ENCODE peak calls at places on chromosomes 13 and 19, in four cellular contexts. One of them, this sample, is unnamed.

GRCh38 chr13:93547886-93548285 is 321.3 kb downstream of the GPC6 start:
- DNase-seq in heart right ventricle: no peak
- DNase-seq in spleen: no peak
- DNase-seq in IMR-90: no peak
- DNase-seq in this sample: no peak

GRCh38 chr19:32828139-32828538 is 41.4 kb downstream of the SLC7A9 start:
- DNase-seq in heart right ventricle: no peak
- DNase-seq in spleen: no peak
- DNase-seq in IMR-90: no peak
- DNase-seq in this sample: no peak

GRCh38 chr19:12952488-12953455 is 4.3 kb downstream of the GADD45GIP1 start:
- DNase-seq in spleen: no peak
- DNase-seq in IMR-90: peak; percentile 88
- DNase-seq in heart right ventricle: peak; percentile 35
- DNase-seq in this sample: peak; percentile 40

GRCh38 chr13:111317571-111318360 is 2.7 kb upstream of the TEX29 start:
- DNase-seq in spleen: no peak
- DNase-seq in heart right ventricle: no peak
- DNase-seq in IMR-90: no peak
- DNase-seq in this sample: no peak

GRCh38 chr13:26007774-26008173 is 44.0 kb downstream of the SHISA2 start:
- DNase-seq in heart right ventricle: no peak
- DNase-seq in IMR-90: no peak
- DNase-seq in spleen: no peak
- DNase-seq in this sample: no peak

GRCh38 chr13:21530656-21531055 is 71.6 kb upstream of the ZDHHC20 start:
- DNase-seq in heart right ventricle: no peak
- DNase-seq in spleen: peak; percentile 64
- DNase-seq in IMR-90: no peak
- DNase-seq in this sample: no peak

GRCh38 chr13:100520936-100521765 is 67.4 kb downstream of the GGACT start:
- DNase-seq in heart right ventricle: no peak
- DNase-seq in IMR-90: no peak
- DNase-seq in spleen: no peak
- DNase-seq in this sample: no peak

GRCh38 chr13:97122381-97122996 is 99.6 kb upstream of the MBNL2 start:
- DNase-seq in spleen: no peak
- DNase-seq in IMR-90: peak; percentile 73
- DNase-seq in heart right ventricle: no peak
- DNase-seq in this sample: no peak

GRCh38 chr19:16603090-16603489 is 24.9 kb downstream of the MED26 start:
- DNase-seq in spleen: no peak
- DNase-seq in IMR-90: no peak
- DNase-seq in heart right ventricle: no peak
- DNase-seq in this sample: no peak

GRCh38 chr13:97003071-97003470 is 8.8 kb upstream of the OXGR1 start:
- DNase-seq in spleen: no peak
- DNase-seq in heart right ventricle: no peak
- DNase-seq in IMR-90: no peak
- DNase-seq in this sample: no peak

GRCh38 chr13:77699059-77699680 is 1.7 kb downstream of the SLAIN1 start:
- DNase-seq in IMR-90: no peak
- DNase-seq in spleen: no peak
- DNase-seq in heart right ventricle: no peak
- DNase-seq in this sample: no peak

GRCh38 chr19:7720351-7720750 is 11.6 kb downstream of the CLEC4G start:
- DNase-seq in IMR-90: no peak
- DNase-seq in spleen: no peak
- DNase-seq in heart right ventricle: no peak
- DNase-seq in this sample: no peak

GRCh38 chr13:109297628-109298027 is 488.8 kb downstream of the IRS2 start:
- DNase-seq in spleen: no peak
- DNase-seq in heart right ventricle: no peak
- DNase-seq in IMR-90: peak; percentile 90
- DNase-seq in this sample: no peak

GRCh38 chr19:1474765-1475351 is 4.2 kb downstream of the C19orf25 start:
- DNase-seq in heart right ventricle: no peak
- DNase-seq in IMR-90: no peak
- DNase-seq in spleen: no peak
- DNase-seq in this sample: no peak

GRCh38 chr13:33745370-33746324 is 72.3 kb upstream of the RFC3 start:
- DNase-seq in heart right ventricle: no peak
- DNase-seq in IMR-90: no peak
- DNase-seq in spleen: no peak
- DNase-seq in this sample: no peak

GRCh38 chr19:47749326-47749725 is 4.0 kb downstream of the NOP53 start:
- DNase-seq in spleen: no peak
- DNase-seq in IMR-90: no peak
- DNase-seq in heart right ventricle: no peak
- DNase-seq in this sample: no peak

GRCh38 chr13:28964052-28964451 is 143.9 kb downstream of the MTUS2 start:
- DNase-seq in spleen: no peak
- DNase-seq in heart right ventricle: no peak
- DNase-seq in IMR-90: no peak
- DNase-seq in this sample: no peak

GRCh38 chr13:59963383-59963782 is 200.3 kb downstream of the DIAPH3 start:
- DNase-seq in spleen: no peak
- DNase-seq in IMR-90: no peak
- DNase-seq in heart right ventricle: no peak
- DNase-seq in this sample: no peak

GRCh38 chr13:65965496-65965895 is 1264.6 kb downstream of the PCDH9 start:
- DNase-seq in spleen: no peak
- DNase-seq in IMR-90: peak; percentile 20
- DNase-seq in heart right ventricle: no peak
- DNase-seq in this sample: no peak

GRCh38 chr13:111924676-111925075 is 142.3 kb upstream of the SOX1 start:
- DNase-seq in IMR-90: no peak
- DNase-seq in heart right ventricle: no peak
- DNase-seq in spleen: no peak
- DNase-seq in this sample: no peak

GRCh38 chr19:54160948-54161347 is 1.4 kb upstream of the LENG1 start:
- DNase-seq in heart right ventricle: no peak
- DNase-seq in IMR-90: no peak
- DNase-seq in spleen: no peak
- DNase-seq in this sample: no peak

GRCh38 chr13:20391597-20392452 is 133.8 kb downstream of the CRYL1 start:
- DNase-seq in heart right ventricle: no peak
- DNase-seq in spleen: no peak
- DNase-seq in IMR-90: no peak
- DNase-seq in this sample: no peak

GRCh38 chr13:29991343-29991742 is 140.9 kb upstream of the UBL3 start:
- DNase-seq in heart right ventricle: no peak
- DNase-seq in IMR-90: peak; percentile 95
- DNase-seq in spleen: no peak
- DNase-seq in this sample: no peak

GRCh38 chr13:48043789-48044503 is 6.4 kb downstream of the NUDT15 start:
- DNase-seq in IMR-90: peak; percentile 73
- DNase-seq in spleen: no peak
- DNase-seq in heart right ventricle: no peak
- DNase-seq in this sample: no peak

GRCh38 chr13:108486096-108486495 is 143.3 kb upstream of the MYO16 start:
- DNase-seq in heart right ventricle: no peak
- DNase-seq in spleen: no peak
- DNase-seq in IMR-90: no peak
- DNase-seq in this sample: no peak

GRCh38 chr13:110126391-110126961 is 180.5 kb downstream of the COL4A1 start:
- DNase-seq in spleen: no peak
- DNase-seq in heart right ventricle: peak; percentile 77
- DNase-seq in IMR-90: peak; percentile 98
- DNase-seq in this sample: no peak

GRCh38 chr13:99956473-99957349 is 14.9 kb downstream of the ZIC5 start:
- DNase-seq in heart right ventricle: no peak
- DNase-seq in IMR-90: no peak
- DNase-seq in spleen: no peak
- DNase-seq in this sample: no peak

GRCh38 chr13:37984357-37984756 is 114.8 kb upstream of the TRPC4 start:
- DNase-seq in spleen: no peak
- DNase-seq in heart right ventricle: no peak
- DNase-seq in IMR-90: no peak
- DNase-seq in this sample: no peak
- TF ChIP-seq CTCF in spleen: no peak
- TF ChIP-seq CTCF in heart right ventricle: no peak
- TF ChIP-seq CTCF in IMR-90: no peak
- TF ChIP-seq CTCF in this sample: no peak

GRCh38 chr13:51240888-51241475 is 18.8 kb downstream of the FAM124A start:
- DNase-seq in spleen: no peak
- DNase-seq in heart right ventricle: no peak
- DNase-seq in IMR-90: no peak
- DNase-seq in this sample: no peak
- H3K4me1 ChIP-seq in spleen: peaks cover 1% of the 10 kb centered on the region
- H3K4me1 ChIP-seq in heart right ventricle: peaks cover 40% of the 10 kb centered on the region
- H3K4me1 ChIP-seq in IMR-90: no peaks in the 10 kb centered on the region
- H3K4me1 ChIP-seq in this sample: no peaks in the 10 kb centered on the region

DNA sequence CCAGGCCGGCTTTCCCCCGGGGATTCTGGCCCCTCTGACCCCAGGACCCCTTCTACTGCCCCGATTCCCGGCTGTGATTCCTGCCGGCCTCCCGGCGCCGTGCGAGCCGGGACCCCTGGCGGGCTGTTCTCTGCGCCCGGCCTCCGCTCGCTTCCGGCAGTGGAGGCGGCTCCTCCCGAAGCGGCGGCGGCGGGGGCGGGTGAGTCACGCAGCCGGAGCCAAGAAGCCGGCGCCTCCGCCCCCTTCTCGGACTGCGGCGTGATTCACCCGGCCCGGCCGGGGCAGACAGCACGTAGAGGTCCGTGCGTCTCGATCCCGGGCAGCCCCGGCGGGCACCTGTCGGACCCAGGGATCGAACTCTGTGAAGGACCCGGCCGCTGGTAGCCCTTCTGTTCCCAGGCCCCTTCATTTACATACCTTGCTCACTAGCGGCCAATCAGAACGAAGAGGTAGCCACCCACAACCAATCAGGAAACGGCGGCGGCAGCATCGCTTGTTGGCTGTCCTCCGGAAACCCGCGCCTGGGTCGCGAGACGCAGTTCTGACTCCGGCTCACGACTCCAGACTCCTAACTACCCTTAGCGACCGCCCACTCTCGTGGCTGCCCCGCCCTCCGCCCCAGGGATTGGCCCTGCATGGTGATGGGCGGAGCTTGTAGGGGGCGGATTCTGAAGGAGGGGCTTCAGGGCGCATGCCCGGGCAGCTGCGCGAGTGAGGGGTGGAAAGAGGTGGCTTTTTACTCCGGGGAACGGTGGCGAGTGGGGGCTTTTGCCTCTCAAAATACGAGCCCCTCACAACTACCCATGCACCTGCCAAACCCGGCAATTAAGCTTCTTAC is at the start of gene SERTAD1:
- DNase-seq in spleen: peak; percentile 100
- DNase-seq in IMR-90: peak; percentile 99
- DNase-seq in heart right ventricle: peak; percentile 100
- DNase-seq in this sample: peak; percentile 97
- TF ChIP-seq CTCF in spleen: peak; percentile 83
- TF ChIP-seq CTCF in IMR-90: peak; percentile 49
- TF ChIP-seq CTCF in heart right ventricle: no peak
- TF ChIP-seq CTCF in this sample: peak; percentile 74

DNA sequence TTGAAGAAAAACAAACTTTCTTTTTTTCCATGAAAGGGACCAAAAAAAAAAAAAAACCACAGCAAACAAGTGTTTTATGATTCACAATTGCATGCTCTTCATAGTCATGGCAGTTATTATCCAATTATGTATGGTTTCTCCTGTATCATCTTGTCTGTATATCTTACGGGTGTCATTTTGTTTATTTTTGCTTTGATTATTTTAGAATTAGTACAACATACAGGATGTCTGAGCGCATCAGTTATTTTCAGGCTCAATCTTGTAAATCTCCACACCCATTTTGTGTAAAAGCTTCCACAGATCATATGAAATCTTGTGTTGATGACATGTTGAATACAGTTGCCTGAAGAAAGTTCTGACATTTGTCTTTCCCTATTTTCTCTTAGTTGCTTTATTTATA is 280.3 kb downstream of the KLF5 start:
- DNase-seq in IMR-90: no peak
- DNase-seq in heart right ventricle: no peak
- DNase-seq in spleen: no peak
- DNase-seq in this sample: no peak
- H3K4me1 ChIP-seq in IMR-90: no peaks in the 10 kb centered on the region
- H3K4me1 ChIP-seq in heart right ventricle: no peaks in the 10 kb centered on the region
- H3K4me1 ChIP-seq in spleen: no peaks in the 10 kb centered on the region
- H3K4me1 ChIP-seq in this sample: no peaks in the 10 kb centered on the region

DNA sequence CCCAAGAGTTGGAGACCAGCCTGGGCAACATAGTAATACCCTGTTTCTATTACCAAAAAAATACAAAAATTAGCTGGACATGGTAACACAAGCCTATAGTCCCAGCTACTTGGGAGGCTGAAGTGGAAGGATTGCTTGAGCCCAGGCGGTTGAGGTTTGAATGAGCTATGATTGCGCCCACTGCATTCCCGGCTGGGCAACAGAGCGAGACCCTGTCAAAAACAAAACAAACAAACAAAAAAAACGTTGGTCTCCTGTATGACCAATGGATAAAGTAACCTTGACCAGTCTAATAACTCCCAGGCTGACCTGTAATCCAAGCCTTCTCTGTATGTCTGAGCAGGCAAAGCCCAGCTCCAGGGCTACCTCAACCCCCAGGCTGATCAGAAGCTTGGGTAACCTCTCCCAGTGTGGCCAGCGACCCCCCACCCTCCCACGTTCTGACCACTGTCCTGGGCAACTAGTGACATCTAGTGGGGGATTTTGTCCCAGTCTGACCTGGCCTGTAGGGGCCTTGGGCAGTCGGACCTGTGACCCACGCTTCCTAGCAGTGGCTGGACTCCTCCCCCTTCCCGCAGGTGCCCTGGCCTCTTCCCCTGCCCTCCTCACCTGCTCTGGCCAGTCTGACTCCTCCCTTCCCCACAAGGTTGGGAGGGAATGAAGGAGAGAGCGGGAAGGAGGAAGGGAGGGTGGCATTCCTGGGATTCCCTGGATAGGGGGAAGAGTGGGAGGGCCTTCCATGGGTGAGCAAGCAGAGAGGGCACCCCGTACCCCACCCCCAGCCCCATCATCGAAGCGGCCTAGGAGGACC is 1.0 kb upstream of the BCAM start:
- DNase-seq in IMR-90: peak; percentile 34
- DNase-seq in spleen: no peak
- DNase-seq in heart right ventricle: peak; percentile 51
- DNase-seq in this sample: no peak
- TF ChIP-seq CTCF in IMR-90: peak; percentile 59
- TF ChIP-seq CTCF in spleen: peak; percentile 51
- TF ChIP-seq CTCF in heart right ventricle: peak; percentile 57
- TF ChIP-seq CTCF in this sample: peak; percentile 20